ENCODE peak calls at places on chromosomes 12 and 14, in five cellular contexts. One of them, this sample, is unnamed.

GRCh38 chr14:96204151-96205058 is at the start of gene BDKRB2:
- DNase-seq in GM03348: peak; percentile 95
- DNase-seq in IMR-90: peak; percentile 92
- DNase-seq in anterior cingulate cortex: peak; percentile 22
- DNase-seq in ACHN: peak; percentile 74
- DNase-seq in this sample: peak; percentile 18

GRCh38 chr12:18683603-18684002 is 54.2 kb downstream of the PLCZ1 start:
- DNase-seq in IMR-90: peak; percentile 49
- DNase-seq in ACHN: no peak
- DNase-seq in GM03348: peak; percentile 9
- DNase-seq in anterior cingulate cortex: no peak
- DNase-seq in this sample: no peak

GRCh38 chr12:64236549-64236948 is 14.5 kb upstream of the KICS2 start:
- DNase-seq in IMR-90: peak; percentile 19
- DNase-seq in anterior cingulate cortex: no peak
- DNase-seq in GM03348: no peak
- DNase-seq in ACHN: peak; percentile 64
- DNase-seq in this sample: no peak

GRCh38 chr14:59217011-59217410 is 28.5 kb downstream of the DAAM1 start:
- DNase-seq in ACHN: no peak
- DNase-seq in anterior cingulate cortex: no peak
- DNase-seq in IMR-90: no peak
- DNase-seq in GM03348: no peak
- DNase-seq in this sample: no peak

GRCh38 chr12:106302401-106303201 is at the start of gene TCP11L2:
- DNase-seq in anterior cingulate cortex: peak; percentile 93
- DNase-seq in ACHN: peak; percentile 87
- DNase-seq in IMR-90: peak; percentile 58
- DNase-seq in GM03348: peak; percentile 96
- DNase-seq in this sample: peak; percentile 87

GRCh38 chr14:69518341-69519101 is 34.0 kb downstream of the PLEKHD1 start:
- DNase-seq in ACHN: no peak
- DNase-seq in GM03348: no peak
- DNase-seq in anterior cingulate cortex: no peak
- DNase-seq in IMR-90: no peak
- DNase-seq in this sample: no peak

GRCh38 chr14:58884442-58884841 is 246.7 kb downstream of the DACT1 start:
- DNase-seq in ACHN: peak; percentile 4
- DNase-seq in anterior cingulate cortex: no peak
- DNase-seq in GM03348: no peak
- DNase-seq in IMR-90: no peak
- DNase-seq in this sample: no peak

GRCh38 chr14:71416392-71416791 is 509.1 kb downstream of the PCNX1 start:
- DNase-seq in ACHN: no peak
- DNase-seq in IMR-90: peak; percentile 34
- DNase-seq in anterior cingulate cortex: no peak
- DNase-seq in GM03348: no peak
- DNase-seq in this sample: no peak

GRCh38 chr12:41286426-41286825 is 98.3 kb downstream of the PDZRN4 start:
- DNase-seq in anterior cingulate cortex: no peak
- DNase-seq in ACHN: no peak
- DNase-seq in IMR-90: no peak
- DNase-seq in GM03348: no peak
- DNase-seq in this sample: no peak

GRCh38 chr14:96752594-96752993 is 44.6 kb upstream of the VRK1 start:
- DNase-seq in anterior cingulate cortex: no peak
- DNase-seq in ACHN: no peak
- DNase-seq in GM03348: no peak
- DNase-seq in IMR-90: peak; percentile 5
- DNase-seq in this sample: no peak

GRCh38 chr14:94695231-94695630 is 74.7 kb downstream of the GSC start:
- DNase-seq in ACHN: no peak
- DNase-seq in GM03348: no peak
- DNase-seq in IMR-90: no peak
- DNase-seq in anterior cingulate cortex: no peak
- DNase-seq in this sample: no peak

GRCh38 chr14:31837056-31837455 is 240.0 kb upstream of the ARHGAP5 start:
- DNase-seq in anterior cingulate cortex: no peak
- DNase-seq in GM03348: no peak
- DNase-seq in IMR-90: no peak
- DNase-seq in ACHN: no peak
- DNase-seq in this sample: no peak